ENCODE peak calls at places on chromosomes 5 and 9, in four cellular contexts. B is cardiac muscle cell, E is PC-9, N is aorta. J is an unnamed sample.

GRCh38 chr9:131773911-131774379 is 34.1 kb upstream of the RAPGEF1 start:
- DNase-seq in E (peak), B (peak), N (peak), J (no peak)

GRCh38 chr5:113240032-113240431 is 194.8 kb downstream of the TSSK1B start:
- DNase-seq in N (no peak), B (no peak), E (no peak), J (no peak)

GRCh38 chr9:93288341-93288740 is 104.4 kb downstream of the WNK2 start:
- DNase-seq in N (no peak), E (no peak), B (no peak), J (peak)

GRCh38 chr9:123445981-123446610 is 90.1 kb downstream of the CRB2 start:
- DNase-seq in B (no peak), N (no peak), E (no peak), J (peak)

GRCh38 chr5:17219006-17219422 is 1.6 kb downstream of the BASP1 start:
- DNase-seq in N (peak), B (peak), E (no peak), J (no peak)

GRCh38 chr9:114373960-114374730 is 13.6 kb downstream of the AKNA start:
- DNase-seq in B (no peak), E (no peak), N (peak), J (no peak)

GRCh38 chr5:119470105-119470763 is 17.9 kb downstream of the HSD17B4 start:
- DNase-seq in N (no peak), E (no peak), B (no peak), J (no peak)

GRCh38 chr9:8188720-8189407 is 389.3 kb upstream of the DMAC1 start:
- DNase-seq in E (no peak), N (no peak), B (no peak), J (no peak)

GRCh38 chr5:175680463-175680862 is 22.6 kb downstream of the HRH2 start:
- DNase-seq in N (no peak), E (no peak), B (no peak), J (no peak)

GRCh38 chr9:35835766-35836165 is 6.7 kb downstream of the TMEM8B start:
- DNase-seq in B (no peak), N (no peak), E (no peak), J (no peak)

GRCh38 chr9:113673726-113674125 is 202.4 kb upstream of the ZNF618 start:
- DNase-seq in N (no peak), B (no peak), E (no peak), J (no peak)

GRCh38 chr9:37474438-37474837 is 9.2 kb upstream of the ZBTB5 start:
- DNase-seq in N (no peak), B (no peak), E (no peak), J (no peak)

GRCh38 chr5:635321-636055 is 23.3 kb downstream of the CEP72 start:
- DNase-seq in N (peak), E (no peak), B (no peak), J (no peak)

DNA sequence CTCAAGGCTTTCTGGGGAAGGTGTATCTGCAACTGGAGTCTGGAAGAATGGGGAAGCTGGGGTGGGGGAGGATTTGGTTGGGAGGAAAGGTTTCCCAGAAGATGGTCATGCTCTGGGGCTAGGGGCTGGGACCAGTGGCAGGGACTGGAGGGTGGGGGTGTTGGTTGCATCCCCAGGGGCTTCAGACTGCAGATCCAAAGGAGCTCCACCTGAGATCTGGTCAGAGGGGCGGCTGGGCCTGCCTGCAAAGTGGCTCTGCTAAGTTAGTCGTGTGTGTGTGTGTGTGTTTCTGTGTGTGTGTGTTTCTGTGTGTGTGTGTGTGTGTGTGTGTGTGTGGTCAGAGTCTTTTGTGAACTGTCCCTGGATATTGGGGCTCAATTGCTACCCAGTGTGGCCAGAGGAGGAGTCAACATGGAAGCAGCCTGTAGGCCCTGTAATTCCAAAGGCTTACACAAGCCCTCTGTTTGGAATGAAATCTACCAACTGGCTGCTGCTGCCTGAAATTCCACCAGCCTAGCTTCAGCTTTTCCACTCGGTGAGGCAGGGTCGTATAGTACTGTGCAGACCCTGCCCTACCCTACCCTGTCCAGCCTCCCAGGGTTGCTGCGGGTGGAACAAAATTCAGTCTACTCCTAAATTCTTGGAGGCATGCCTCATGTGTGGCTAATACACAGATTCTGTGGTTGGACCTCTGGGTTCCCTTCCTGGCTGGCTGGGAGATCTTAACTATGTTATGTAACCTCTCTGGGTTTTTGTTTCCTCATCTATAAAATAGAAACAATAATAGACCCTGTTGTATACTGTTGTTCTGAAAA is 12.5 kb upstream of the SYNPO start:
- DNase-seq in E (no peak), N (no peak), B (no peak), J (no peak)
- H3K27ac ChIP-seq in E (no peak), N (peak), B (no peak), J (peak)

GRCh38 chr9:129702563-129702962 is 37.1 kb downstream of the PRRX2 start:
- DNase-seq in E (peak), N (peak), B (no peak), J (no peak)
- H3K27ac ChIP-seq in E (no peak), N (peak), B (no peak), J (peak)

DNA sequence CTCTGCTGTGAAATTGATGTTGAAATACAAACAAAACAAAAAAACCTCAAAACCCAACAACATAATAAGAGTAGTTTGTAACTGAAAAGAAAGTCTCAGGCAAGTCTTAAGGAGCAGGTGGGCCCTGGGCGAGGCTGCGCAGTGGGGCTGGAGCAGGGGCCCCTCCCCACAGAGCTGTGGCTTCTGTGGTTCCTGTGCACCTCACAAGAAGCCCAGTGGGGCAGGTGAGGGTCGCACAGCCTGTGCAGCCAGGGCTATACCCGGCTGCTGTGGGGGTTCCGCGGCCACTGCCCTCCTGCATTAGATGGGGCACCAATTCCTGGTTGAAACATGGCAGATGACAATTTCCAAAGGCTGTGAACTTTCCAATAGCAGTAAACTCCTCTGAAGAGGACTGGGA is 75.3 kb downstream of the TRIO start:
- DNase-seq in E (no peak), N (no peak), B (no peak), J (no peak)
- H3K27ac ChIP-seq in E (no peak), N (peak), B (peak), J (peak)

GRCh38 chr9:127089639-127090081 is 32.8 kb downstream of the ANGPTL2 start:
- DNase-seq in E (no peak), N (no peak), B (no peak), J (no peak)
- H3K27ac ChIP-seq in E (no peak), N (no peak), B (no peak), J (peak)

DNA sequence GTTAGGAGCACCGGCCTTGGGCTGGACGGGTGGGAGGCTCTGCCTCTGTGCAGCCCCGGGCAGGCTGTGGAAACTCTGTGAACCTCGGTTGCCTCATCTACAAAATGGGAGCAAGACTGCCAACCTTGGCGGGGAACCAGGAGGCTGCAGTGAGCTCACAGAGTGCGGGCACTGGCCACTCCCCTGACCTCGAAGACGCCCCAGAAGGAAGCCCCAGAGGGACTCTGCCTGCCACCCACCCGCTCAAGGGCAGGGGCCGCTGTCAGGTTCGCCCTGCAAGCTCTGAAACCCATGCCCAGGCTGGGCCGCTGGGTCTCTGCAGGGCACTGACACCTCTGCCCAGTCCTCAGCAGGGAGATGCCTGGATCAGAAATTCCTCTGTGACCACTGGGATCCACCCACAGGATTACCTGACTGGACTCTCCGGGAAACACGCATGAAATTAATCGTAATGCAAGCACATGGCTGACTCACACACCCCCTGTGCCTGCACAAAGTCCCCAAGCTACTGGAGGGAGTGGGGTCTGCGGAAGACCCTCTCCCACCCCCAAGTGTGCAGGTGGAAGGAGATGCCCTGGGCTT is 7.4 kb downstream of the CCDC187 start:
- DNase-seq in B (no peak), E (peak), N (no peak), J (no peak)
- H3K27ac ChIP-seq in B (no peak), E (no peak), N (no peak), J (no peak)

GRCh38 chr9:111853450-111853827 is 43.2 kb upstream of the UGCG start:
- DNase-seq in N (no peak), B (no peak), E (no peak), J (no peak)

GRCh38 chr9:111860443-111860842 is 36.2 kb upstream of the UGCG start:
- DNase-seq in N (no peak), E (no peak), B (no peak), J (no peak)

GRCh38 chr9:111854799-111855198 is 41.8 kb upstream of the UGCG start:
- DNase-seq in E (no peak), N (no peak), B (no peak), J (no peak)

GRCh38 chr9:111852291-111852690 is 44.3 kb upstream of the UGCG start:
- DNase-seq in E (no peak), N (no peak), B (no peak), J (no peak)

GRCh38 chr9:111857555-111858211 is 38.9 kb upstream of the UGCG start:
- DNase-seq in B (no peak), E (peak), N (no peak), J (no peak)
- H3K27ac ChIP-seq in B (no peak), E (peak), N (no peak), J (no peak)

J was measured in right atrium auricular region.